ENCODE peak calls at places on chromosome 18, in nine cellular contexts. K is fibroblast of mammary gland, Y is epithelial cell of esophagus, L is fibroblast of pulmonary artery, O is endothelial cell, Q is Peyer's patch, I is cardiac fibroblast, B is tibial artery, J is neural progenitor cell. V is an unnamed sample.

GRCh38 chr18:78393463-78393862 is 586.2 kb upstream of the SALL3 start:
- DNase-seq in K (no peak), Y (no peak), L (no peak), O (no peak), Q (no peak), I (no peak), B (no peak), J (no peak), V (no peak)

GRCh38 chr18:24499814-24500601 is 39.6 kb downstream of the HRH4 start:
- DNase-seq in K (peak), Y (no peak), L (peak), O (no peak), Q (no peak), I (no peak), B (no peak), J (no peak), V (no peak)

GRCh38 chr18:36544036-36544725 is 246.7 kb downstream of the FHOD3 start:
- DNase-seq in K (peak), Y (peak), L (no peak), O (no peak), Q (no peak), I (no peak), B (peak), J (no peak), V (no peak)

GRCh38 chr18:48036641-48037421 is 106.4 kb upstream of the SMAD2 start:
- DNase-seq in K (no peak), Y (no peak), L (no peak), O (no peak), Q (no peak), I (peak), B (peak), J (no peak), V (no peak)

GRCh38 chr18:76986391-76986790 is 146.2 kb downstream of the MBP start:
- DNase-seq in K (no peak), Y (no peak), L (no peak), O (no peak), Q (no peak), I (no peak), B (no peak), J (no peak), V (no peak)

GRCh38 chr18:69838620-69839411 is 108.9 kb downstream of the CD226 start:
- DNase-seq in K (peak), Y (peak), L (no peak), O (no peak), Q (no peak), I (no peak), B (no peak), J (peak), V (peak)

GRCh38 chr18:63741769-63742168 is 33.4 kb upstream of the SERPINB7 start:
- DNase-seq in K (peak), Y (peak), L (peak), O (no peak), Q (no peak), I (peak), B (no peak), J (no peak), V (no peak)

GRCh38 chr18:56019156-56019555 is 431.2 kb upstream of the TCF4 start:
- DNase-seq in K (no peak), Y (no peak), L (no peak), O (no peak), Q (no peak), I (no peak), B (no peak), J (no peak), V (no peak)

GRCh38 chr18:58213931-58214431 is 170.0 kb downstream of the NEDD4L start:
- DNase-seq in K (peak), Y (no peak), L (no peak), O (no peak), Q (no peak), I (no peak), B (no peak), J (no peak), V (no peak)

GRCh38 chr18:8930990-8931648 is 171.4 kb upstream of the NDUFV2 start:
- DNase-seq in K (peak), Y (no peak), L (no peak), O (no peak), Q (no peak), I (peak), B (no peak), J (no peak), V (no peak)

GRCh38 chr18:56148373-56148772 is 490.0 kb downstream of the TXNL1 start:
- DNase-seq in K (peak), Y (peak), L (peak), O (no peak), Q (no peak), I (peak), B (no peak), J (no peak), V (peak)

GRCh38 chr18:79784071-79784913 is 13.4 kb upstream of the KCNG2 start:
- DNase-seq in K (peak), Y (no peak), L (no peak), O (no peak), Q (no peak), I (no peak), B (no peak), J (no peak), V (no peak)

GRCh38 chr18:58279504-58280158 is 235.6 kb downstream of the NEDD4L start:
- DNase-seq in K (no peak), Y (peak), L (no peak), O (no peak), Q (no peak), I (no peak), B (no peak), J (no peak), V (no peak)

GRCh38 chr18:76557026-76557575 is 62.1 kb upstream of the ZNF516 start:
- DNase-seq in K (no peak), Y (no peak), L (no peak), O (no peak), Q (no peak), I (no peak), B (no peak), J (no peak), V (no peak)

GRCh38 chr18:7172611-7173010 is 55.0 kb upstream of the LAMA1 start:
- DNase-seq in K (no peak), Y (peak), L (no peak), O (no peak), Q (no peak), I (no peak), B (no peak), J (no peak), V (no peak)

GRCh38 chr18:44681039-44681595 is 429 bp downstream of the SETBP1 start:
- DNase-seq in K (peak), Y (no peak), L (no peak), O (no peak), Q (peak), I (no peak), B (no peak), J (no peak), V (no peak)

GRCh38 chr18:50994031-50994430 is 26.2 kb downstream of the ELAC1 start:
- DNase-seq in K (no peak), Y (no peak), L (no peak), O (no peak), Q (no peak), I (no peak), B (no peak), J (no peak), V (no peak)

GRCh38 chr18:27609221-27609620 is 424.1 kb upstream of the CHST9 start:
- DNase-seq in K (no peak), Y (no peak), L (no peak), O (no peak), Q (no peak), I (peak), B (no peak), J (no peak), V (no peak)

GRCh38 chr18:27605107-27605834 is 420.2 kb upstream of the CHST9 start:
- DNase-seq in K (peak), Y (peak), L (peak), O (peak), Q (no peak), I (peak), B (peak), J (peak), V (peak)

GRCh38 chr18:27608174-27608573 is 423.1 kb upstream of the CHST9 start:
- DNase-seq in K (no peak), Y (no peak), L (no peak), O (no peak), Q (no peak), I (no peak), B (no peak), J (no peak), V (no peak)

GRCh38 chr18:27606851-27607250 is 421.7 kb upstream of the CHST9 start:
- DNase-seq in K (no peak), Y (no peak), L (no peak), O (no peak), Q (no peak), I (no peak), B (no peak), J (no peak), V (no peak)

DNA sequence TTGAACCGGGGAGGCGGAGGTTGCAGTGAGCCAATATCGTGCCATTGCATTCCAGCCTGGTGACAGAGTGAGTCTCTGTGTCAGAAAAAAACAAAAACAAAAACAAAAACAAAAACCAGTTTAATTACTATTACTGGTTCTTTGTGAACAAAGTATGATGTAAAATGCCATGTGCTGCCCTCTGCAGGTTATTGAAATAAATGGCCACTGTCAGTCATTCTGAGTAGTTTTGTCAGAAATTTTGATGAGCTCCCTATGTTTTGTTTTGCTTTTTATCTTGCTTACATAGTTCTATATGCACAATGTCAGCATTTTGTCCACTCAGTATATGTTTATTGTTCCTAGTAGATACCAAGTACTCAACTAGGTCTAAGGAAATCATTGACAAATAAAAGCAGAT is 423.6 kb upstream of the CHST9 start:
- DNase-seq in K (peak), Y (peak), L (no peak), O (peak), Q (no peak), I (peak), B (no peak), J (no peak), V (no peak)
- TF ChIP-seq CTCF in K (peak), Y (peak), L (peak), O (peak), Q (peak), I (peak), B (no peak), J (peak), V (peak)

GRCh38 chr18:28177828-28178635 is 1.1 kb upstream of the CDH2 start:
- DNase-seq in K (peak), Y (peak), L (peak), O (peak), Q (no peak), I (peak), B (no peak), J (peak), V (no peak)
- TF ChIP-seq CTCF in K (no peak), Y (no peak), L (no peak), O (no peak), Q (no peak), I (no peak), B (no peak), J (no peak), V (no peak)

DNA sequence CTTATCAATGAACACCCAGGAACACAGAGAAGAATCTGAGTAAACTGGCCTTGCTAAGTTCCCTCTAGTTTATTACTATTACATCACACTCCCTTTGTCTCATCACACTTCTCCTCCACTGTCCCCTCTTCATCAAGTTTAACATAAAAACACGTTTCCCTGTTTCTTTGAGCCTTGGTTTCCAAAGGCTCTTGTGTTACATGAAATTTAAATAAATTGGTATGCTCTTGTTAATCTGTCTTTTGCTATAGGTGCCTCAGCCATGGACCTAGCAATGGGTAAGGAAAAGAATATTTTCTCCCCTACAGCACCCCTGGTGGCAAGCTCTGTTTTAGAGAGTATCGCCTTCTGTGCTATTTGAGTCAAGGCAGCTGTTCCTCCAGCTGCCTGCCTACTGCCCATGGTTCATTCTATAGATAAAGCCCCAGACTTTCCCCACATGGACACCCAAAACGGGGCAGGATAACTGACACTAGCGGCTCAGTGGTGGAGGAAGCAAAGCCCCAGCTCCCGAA is 31.8 kb downstream of the TGIF1 start:
- DNase-seq in K (peak), Y (peak), L (peak), O (peak), Q (no peak), I (peak), B (no peak), J (peak), V (peak)
- TF ChIP-seq CTCF in K (peak), Y (peak), L (peak), O (peak), Q (peak), I (peak), B (peak), J (peak), V (peak)

DNA sequence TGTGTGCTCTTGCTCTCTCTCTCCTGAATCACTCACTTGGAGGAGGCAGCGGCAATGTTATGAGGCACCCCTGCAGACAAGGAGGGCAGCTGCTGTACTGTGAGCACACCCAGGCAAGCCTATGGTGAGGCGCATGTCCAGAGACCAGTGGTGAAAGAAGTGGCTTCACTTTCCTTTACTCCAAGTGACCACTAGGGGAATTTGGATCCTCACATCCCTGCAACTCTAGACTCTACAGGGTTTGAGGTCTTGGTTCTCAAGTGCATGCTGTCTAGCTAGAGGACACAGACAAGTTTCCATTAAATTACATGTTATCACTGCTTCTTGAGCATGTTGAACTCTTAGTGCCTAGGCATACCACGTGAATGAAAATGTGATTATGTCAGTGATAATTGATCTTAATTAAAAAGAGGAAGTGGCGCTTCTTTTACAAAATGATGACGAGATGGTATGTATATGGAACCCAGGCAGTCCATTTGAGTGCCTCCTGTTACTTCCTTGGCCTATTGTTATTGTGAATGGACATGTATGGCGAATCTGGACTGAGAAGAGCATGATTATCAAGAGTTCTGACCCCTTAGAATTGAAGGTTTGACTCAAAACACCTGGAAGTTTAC is 181.0 kb upstream of the CDH2 start:
- DNase-seq in K (no peak), Y (no peak), L (no peak), O (no peak), Q (no peak), I (no peak), B (no peak), J (peak), V (no peak)
- TF ChIP-seq CTCF in K (peak), Y (peak), L (peak), O (peak), Q (no peak), I (peak), B (no peak), J (peak), V (no peak)

GRCh38 chr18:39840406-39840805 is 2114.6 kb upstream of the PIK3C3 start:
- DNase-seq in K (peak), Y (peak), L (peak), O (no peak), Q (no peak), I (peak), B (no peak), J (no peak), V (no peak)

GRCh38 chr18:39838831-39839230 is 2116.2 kb upstream of the PIK3C3 start:
- DNase-seq in K (peak), Y (peak), L (no peak), O (no peak), Q (no peak), I (no peak), B (no peak), J (no peak), V (no peak)

GRCh38 chr18:39834636-39835035 is 2120.4 kb upstream of the PIK3C3 start:
- DNase-seq in K (no peak), Y (no peak), L (no peak), O (no peak), Q (no peak), I (no peak), B (no peak), J (no peak), V (no peak)

GRCh38 chr18:39839782-39840181 is 2115.3 kb upstream of the PIK3C3 start:
- DNase-seq in K (peak), Y (peak), L (peak), O (no peak), Q (no peak), I (peak), B (no peak), J (no peak), V (no peak)

DNA sequence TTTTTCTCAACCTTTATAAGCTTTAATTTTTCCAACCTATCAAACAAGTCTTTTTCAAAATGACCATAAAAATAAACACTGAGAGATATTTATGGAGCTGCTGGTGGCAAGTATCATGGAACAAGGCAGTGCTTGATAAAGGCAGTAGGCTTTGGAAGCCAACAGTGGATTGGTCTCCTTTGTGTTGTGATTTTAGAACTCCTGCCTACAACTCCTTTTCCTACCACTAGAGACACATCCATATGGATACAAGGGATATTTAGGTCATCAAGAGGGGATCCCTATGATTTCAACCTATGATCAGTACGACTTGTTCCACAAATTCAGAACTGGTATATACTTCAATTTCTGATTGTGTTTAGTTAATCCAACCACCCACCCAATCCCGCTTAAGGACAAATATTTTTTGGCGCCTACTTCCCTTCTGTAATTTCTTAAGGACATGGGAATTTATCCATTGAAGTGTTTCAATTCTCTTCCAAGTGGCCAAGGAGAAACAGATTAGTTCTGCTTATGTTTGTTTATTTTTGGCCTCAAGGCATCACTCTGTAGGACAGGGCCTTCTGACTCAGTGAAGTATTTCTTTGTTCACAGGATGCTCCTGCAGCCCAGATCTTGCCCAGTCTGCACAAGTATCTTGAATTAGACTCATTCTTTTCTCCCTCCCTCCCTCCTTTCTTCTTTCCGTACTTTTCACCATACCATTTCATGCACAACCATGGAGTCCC is 2119.6 kb upstream of the PIK3C3 start:
- DNase-seq in K (peak), Y (peak), L (peak), O (no peak), Q (no peak), I (no peak), B (no peak), J (no peak), V (no peak)
- TF ChIP-seq CTCF in K (peak), Y (peak), L (peak), O (no peak), Q (no peak), I (no peak), B (no peak), J (peak), V (no peak)

GRCh38 chr18:13370995-13371625 is 152.6 kb downstream of the LDLRAD4 start:
- DNase-seq in K (no peak), Y (no peak), L (no peak), O (no peak), Q (no peak), I (no peak), B (no peak), J (no peak), V (no peak)

GRCh38 chr18:13372405-13372995 is 153.9 kb downstream of the LDLRAD4 start:
- DNase-seq in K (no peak), Y (no peak), L (no peak), O (no peak), Q (no peak), I (no peak), B (no peak), J (no peak), V (no peak)

GRCh38 chr18:13369756-13370510 is 151.4 kb downstream of the LDLRAD4 start:
- DNase-seq in K (peak), Y (no peak), L (no peak), O (no peak), Q (no peak), I (no peak), B (no peak), J (no peak), V (no peak)

GRCh38 chr18:13374096-13374467 is 155.5 kb downstream of the LDLRAD4 start:
- DNase-seq in K (no peak), Y (no peak), L (no peak), O (no peak), Q (no peak), I (no peak), B (no peak), J (no peak), V (no peak)

DNA sequence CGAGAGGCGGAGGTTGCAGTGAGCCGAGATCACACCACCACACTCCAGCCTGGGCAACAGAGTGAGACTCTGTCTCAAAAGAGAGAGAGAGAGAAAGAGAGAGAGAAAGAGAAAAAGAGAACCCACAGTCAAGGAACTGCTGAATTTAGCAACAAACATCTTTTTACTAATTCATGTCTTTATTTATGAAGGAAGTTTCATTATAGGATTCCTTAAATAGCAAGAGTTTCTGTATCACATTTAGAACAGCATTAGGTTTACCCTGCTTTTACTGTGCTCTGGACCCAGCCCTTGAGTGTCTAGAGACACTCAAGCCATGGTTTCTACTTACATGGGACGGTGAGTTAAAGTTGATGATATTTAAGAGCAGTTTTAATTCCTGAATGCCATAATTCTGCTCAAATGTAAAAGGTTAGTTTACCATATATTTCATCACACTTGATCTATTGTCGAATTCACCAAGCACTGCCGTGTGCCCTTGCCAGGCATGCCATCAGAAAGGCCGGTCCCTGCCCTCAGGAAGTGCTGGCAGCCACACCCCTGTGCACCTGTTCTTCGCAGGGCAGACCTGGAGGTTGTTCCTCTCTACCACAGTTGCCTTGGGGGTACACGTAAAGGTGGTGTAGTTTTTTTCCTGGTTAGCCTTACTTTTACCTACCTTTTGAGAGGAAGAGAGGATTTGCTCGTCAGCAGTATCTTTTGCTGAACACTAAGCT is 153.3 kb downstream of the LDLRAD4 start:
- DNase-seq in K (no peak), Y (no peak), L (no peak), O (no peak), Q (no peak), I (no peak), B (no peak), J (no peak), V (no peak)
- TF ChIP-seq CTCF in K (no peak), Y (no peak), L (no peak), O (no peak), Q (no peak), I (no peak), B (no peak), J (no peak), V (no peak)

GRCh38 chr18:34866739-34867138 is 156.6 kb downstream of the DTNA start:
- DNase-seq in K (peak), Y (no peak), L (peak), O (no peak), Q (no peak), I (peak), B (no peak), J (peak), V (no peak)
- TF ChIP-seq CTCF in K (peak), Y (peak), L (peak), O (peak), Q (peak), I (peak), B (no peak), J (peak), V (peak)

V was measured in activated CD8-positive, alpha-beta T cell treated with anti-CD3 and anti-CD28 coated beads for 36 hours.